ENCODE peak calls at places on chromosomes 5 and 9, in eight cellular contexts. One of them, this sample, is unnamed.
A peak's percentile ranks its signal among the peaks of the same experiment; 100 is the strongest.

GRCh38 chr5:10566556-10567068 is 2.7 kb downstream of the ANKRD33B start:
- DNase-seq in NB4: no peak
- DNase-seq in GM19239: no peak
- DNase-seq in effector memory CD8-positive, alpha-beta T cell: no peak
- DNase-seq in hepatic stellate cell: no peak
- DNase-seq in choroid plexus epithelial cell: no peak
- DNase-seq in astrocyte of the hippocampus: no peak
- DNase-seq in ACHN: no peak
- DNase-seq in this sample: no peak

GRCh38 chr5:56527174-56527573 is 288.2 kb upstream of the MAP3K1 start:
- DNase-seq in GM19239: no peak
- DNase-seq in effector memory CD8-positive, alpha-beta T cell: no peak
- DNase-seq in ACHN: no peak
- DNase-seq in astrocyte of the hippocampus: no peak
- DNase-seq in NB4: no peak
- DNase-seq in hepatic stellate cell: no peak
- DNase-seq in choroid plexus epithelial cell: no peak
- DNase-seq in this sample: no peak

GRCh38 chr9:10208691-10209069 is 404.1 kb downstream of the PTPRD start:
- DNase-seq in effector memory CD8-positive, alpha-beta T cell: no peak
- DNase-seq in GM19239: no peak
- DNase-seq in choroid plexus epithelial cell: no peak
- DNase-seq in NB4: no peak
- DNase-seq in ACHN: no peak
- DNase-seq in hepatic stellate cell: no peak
- DNase-seq in astrocyte of the hippocampus: no peak
- DNase-seq in this sample: no peak

GRCh38 chr5:115414406-115415142 is 118.1 kb upstream of the CCDC112 start:
- DNase-seq in effector memory CD8-positive, alpha-beta T cell: no peak
- DNase-seq in GM19239: no peak
- DNase-seq in choroid plexus epithelial cell: peak; percentile 94
- DNase-seq in hepatic stellate cell: peak; percentile 49
- DNase-seq in ACHN: no peak
- DNase-seq in astrocyte of the hippocampus: peak; percentile 65
- DNase-seq in NB4: no peak
- DNase-seq in this sample: peak; percentile 21

GRCh38 chr5:171420429-171421231 is 1.2 kb downstream of the FGF18 start:
- DNase-seq in NB4: no peak
- DNase-seq in hepatic stellate cell: peak; percentile 79
- DNase-seq in GM19239: no peak
- DNase-seq in effector memory CD8-positive, alpha-beta T cell: no peak
- DNase-seq in ACHN: peak; percentile 31
- DNase-seq in choroid plexus epithelial cell: peak; percentile 82
- DNase-seq in astrocyte of the hippocampus: peak; percentile 95
- DNase-seq in this sample: no peak

GRCh38 chr9:32524558-32525461 is 1.2 kb downstream of the RIGI start:
- DNase-seq in ACHN: peak; percentile 30
- DNase-seq in effector memory CD8-positive, alpha-beta T cell: peak; percentile 4
- DNase-seq in GM19239: no peak
- DNase-seq in choroid plexus epithelial cell: peak; percentile 38
- DNase-seq in NB4: peak; percentile 29
- DNase-seq in astrocyte of the hippocampus: peak; percentile 12
- DNase-seq in hepatic stellate cell: no peak
- DNase-seq in this sample: no peak

GRCh38 chr5:31153523-31153922 is 40.0 kb upstream of the CDH6 start:
- DNase-seq in choroid plexus epithelial cell: peak; percentile 80
- DNase-seq in GM19239: no peak
- DNase-seq in effector memory CD8-positive, alpha-beta T cell: no peak
- DNase-seq in ACHN: no peak
- DNase-seq in NB4: peak; percentile 44
- DNase-seq in hepatic stellate cell: no peak
- DNase-seq in astrocyte of the hippocampus: no peak
- DNase-seq in this sample: peak; percentile 89

GRCh38 chr5:146447734-146448380 is 724 bp downstream of the TCERG1 start:
- DNase-seq in ACHN: peak; percentile 50
- DNase-seq in astrocyte of the hippocampus: peak; percentile 33
- DNase-seq in choroid plexus epithelial cell: peak; percentile 59
- DNase-seq in hepatic stellate cell: no peak
- DNase-seq in GM19239: no peak
- DNase-seq in NB4: peak; percentile 70
- DNase-seq in effector memory CD8-positive, alpha-beta T cell: no peak
- DNase-seq in this sample: peak; percentile 56

GRCh38 chr9:12464910-12465512 is 228.2 kb upstream of the TYRP1 start:
- DNase-seq in GM19239: no peak
- DNase-seq in hepatic stellate cell: no peak
- DNase-seq in NB4: peak; percentile 61
- DNase-seq in ACHN: peak; percentile 28
- DNase-seq in choroid plexus epithelial cell: peak; percentile 50
- DNase-seq in astrocyte of the hippocampus: peak; percentile 43
- DNase-seq in effector memory CD8-positive, alpha-beta T cell: no peak
- DNase-seq in this sample: peak; percentile 97

GRCh38 chr5:133354323-133355161 is 257.8 kb downstream of the FSTL4 start:
- DNase-seq in astrocyte of the hippocampus: no peak
- DNase-seq in hepatic stellate cell: no peak
- DNase-seq in ACHN: no peak
- DNase-seq in NB4: peak; percentile 46
- DNase-seq in choroid plexus epithelial cell: no peak
- DNase-seq in effector memory CD8-positive, alpha-beta T cell: no peak
- DNase-seq in GM19239: no peak
- DNase-seq in this sample: no peak

GRCh38 chr9:105297442-105298097 is 53.1 kb downstream of the SLC44A1 start:
- DNase-seq in choroid plexus epithelial cell: no peak
- DNase-seq in hepatic stellate cell: no peak
- DNase-seq in astrocyte of the hippocampus: no peak
- DNase-seq in NB4: no peak
- DNase-seq in GM19239: no peak
- DNase-seq in effector memory CD8-positive, alpha-beta T cell: no peak
- DNase-seq in ACHN: no peak
- DNase-seq in this sample: peak; percentile 38

GRCh38 chr5:123367739-123368138 is 55.5 kb downstream of the CEP120 start:
- DNase-seq in NB4: peak; percentile 13
- DNase-seq in choroid plexus epithelial cell: peak; percentile 45
- DNase-seq in astrocyte of the hippocampus: peak; percentile 11
- DNase-seq in ACHN: peak; percentile 27
- DNase-seq in GM19239: no peak
- DNase-seq in effector memory CD8-positive, alpha-beta T cell: no peak
- DNase-seq in hepatic stellate cell: no peak
- DNase-seq in this sample: peak; percentile 1

GRCh38 chr9:93098236-93098946 is 2.4 kb downstream of the CARD19 start:
- DNase-seq in ACHN: peak; percentile 92
- DNase-seq in effector memory CD8-positive, alpha-beta T cell: peak; percentile 41
- DNase-seq in GM19239: no peak
- DNase-seq in hepatic stellate cell: peak; percentile 98
- DNase-seq in NB4: peak; percentile 98
- DNase-seq in astrocyte of the hippocampus: peak; percentile 99
- DNase-seq in choroid plexus epithelial cell: peak; percentile 97
- DNase-seq in this sample: peak; percentile 58

GRCh38 chr5:177445052-177446016 is 1.3 kb upstream of the PRR7 start:
- DNase-seq in GM19239: no peak
- DNase-seq in effector memory CD8-positive, alpha-beta T cell: no peak
- DNase-seq in choroid plexus epithelial cell: no peak
- DNase-seq in NB4: peak; percentile 49
- DNase-seq in ACHN: no peak
- DNase-seq in astrocyte of the hippocampus: no peak
- DNase-seq in hepatic stellate cell: no peak
- DNase-seq in this sample: peak; percentile 48

GRCh38 chr5:154654484-154655375 is 100.4 kb upstream of the LARP1 start:
- DNase-seq in ACHN: no peak
- DNase-seq in GM19239: no peak
- DNase-seq in NB4: peak; percentile 22
- DNase-seq in choroid plexus epithelial cell: peak; percentile 39
- DNase-seq in astrocyte of the hippocampus: no peak
- DNase-seq in effector memory CD8-positive, alpha-beta T cell: no peak
- DNase-seq in hepatic stellate cell: no peak
- DNase-seq in this sample: peak; percentile 69

GRCh38 chr9:12640021-12640587 is 53.1 kb upstream of the TYRP1 start:
- DNase-seq in GM19239: no peak
- DNase-seq in hepatic stellate cell: no peak
- DNase-seq in effector memory CD8-positive, alpha-beta T cell: no peak
- DNase-seq in NB4: peak; percentile 73
- DNase-seq in ACHN: peak; percentile 67
- DNase-seq in astrocyte of the hippocampus: peak; percentile 75
- DNase-seq in choroid plexus epithelial cell: peak; percentile 87
- DNase-seq in this sample: peak; percentile 99

GRCh38 chr9:135363556-135363955 is 116.0 kb upstream of the PPP1R26 start:
- DNase-seq in ACHN: no peak
- DNase-seq in NB4: no peak
- DNase-seq in hepatic stellate cell: no peak
- DNase-seq in effector memory CD8-positive, alpha-beta T cell: no peak
- DNase-seq in choroid plexus epithelial cell: no peak
- DNase-seq in astrocyte of the hippocampus: no peak
- DNase-seq in GM19239: no peak
- DNase-seq in this sample: no peak

GRCh38 chr9:121781701-121782464 is 130.4 kb downstream of the DAB2IP start:
- DNase-seq in choroid plexus epithelial cell: no peak
- DNase-seq in astrocyte of the hippocampus: no peak
- DNase-seq in hepatic stellate cell: no peak
- DNase-seq in NB4: no peak
- DNase-seq in effector memory CD8-positive, alpha-beta T cell: no peak
- DNase-seq in ACHN: no peak
- DNase-seq in GM19239: no peak
- DNase-seq in this sample: no peak

GRCh38 chr9:92561374-92562329 is 25.9 kb upstream of the ECM2 start:
- DNase-seq in choroid plexus epithelial cell: no peak
- DNase-seq in GM19239: no peak
- DNase-seq in NB4: no peak
- DNase-seq in hepatic stellate cell: no peak
- DNase-seq in ACHN: no peak
- DNase-seq in effector memory CD8-positive, alpha-beta T cell: no peak
- DNase-seq in astrocyte of the hippocampus: peak; percentile 6
- DNase-seq in this sample: no peak

This sample was measured in OCI-M1.